ENCODE peak calls at places on chromosomes 3 and 15, in five cellular contexts. B is body of pancreas, V is cardiac muscle cell, Z is neural progenitor cell, F is SJSA1. R is an unnamed sample.

GRCh38 chr15:60945196-60945595 is 283.9 kb downstream of the RORA start:
- DNase-seq in F (no peak), V (peak; percentile 43), Z (no peak), B (peak; percentile 93), R (no peak)

GRCh38 chr3:178238179-178238578 is 298.1 kb upstream of the KCNMB2 start:
- DNase-seq in F (no peak), Z (no peak), B (no peak), V (no peak), R (peak; percentile 38)

GRCh38 chr15:25242957-25243799 is 195.6 kb downstream of the UBE3A start:
- DNase-seq in V (no peak), Z (no peak), B (no peak), F (no peak), R (no peak)

GRCh38 chr15:29465816-29466215 is 196.2 kb upstream of the NSMCE3 start:
- DNase-seq in F (no peak), B (no peak), V (no peak), Z (no peak), R (peak; percentile 14)

GRCh38 chr3:55417211-55417610 is 69.9 kb downstream of the WNT5A start:
- DNase-seq in B (no peak), F (no peak), Z (no peak), V (no peak), R (no peak)

GRCh38 chr15:68930268-68931022 is at the start of gene SPESP1:
- DNase-seq in B (peak; percentile 44), F (no peak), V (peak; percentile 76), Z (no peak), R (no peak)

GRCh38 chr3:113626513-113627371 is 69.7 kb downstream of the USF3 start:
- DNase-seq in V (peak; percentile 70), Z (peak; percentile 86), B (peak; percentile 69), F (peak; percentile 28), R (peak; percentile 87)

GRCh38 chr15:81285461-81285860 is 38.5 kb downstream of the STARD5 start:
- DNase-seq in V (no peak), Z (no peak), F (no peak), B (no peak), R (no peak)

GRCh38 chr15:60634815-60635214 is 155.9 kb upstream of the ICE2 start:
- DNase-seq in F (no peak), Z (no peak), V (no peak), B (no peak), R (no peak)

GRCh38 chr15:28935316-28935715 is 49.5 kb downstream of the APBA2 start:
- DNase-seq in V (no peak), B (no peak), Z (no peak), F (no peak), R (peak; percentile 91)

GRCh38 chr3:9785602-9786001 is 6.7 kb downstream of the TADA3 start:
- DNase-seq in F (no peak), B (no peak), Z (no peak), V (peak; percentile 21), R (no peak)

GRCh38 chr3:149010504-149010951 is 19.2 kb downstream of the GYG1 start:
- DNase-seq in F (no peak), Z (no peak), B (no peak), V (peak; percentile 84), R (no peak)

GRCh38 chr3:197427013-197427412 is 128.6 kb upstream of the DLG1 start:
- DNase-seq in Z (no peak), F (no peak), V (no peak), B (no peak), R (no peak)

GRCh38 chr15:65115542-65115941 is 542 bp upstream of the UBAP1L start:
- DNase-seq in B (no peak), Z (no peak), F (no peak), V (no peak), R (no peak)

GRCh38 chr3:62370112-62371031 is 3.0 kb downstream of the FEZF2 start:
- DNase-seq in B (no peak), Z (peak; percentile 86), F (no peak), V (no peak), R (peak; percentile 78)

GRCh38 chr3:152316318-152316717 is 47.6 kb downstream of the MBNL1 start:
- DNase-seq in B (no peak), Z (no peak), V (no peak), F (no peak), R (no peak)

GRCh38 chr3:172256101-172256687 is 192.1 kb downstream of the GHSR start:
- DNase-seq in B (peak; percentile 64), F (no peak), V (peak; percentile 92), Z (no peak), R (no peak)

GRCh38 chr15:52523192-52523591 is 5.5 kb downstream of the MYO5A start:
- DNase-seq in B (no peak), V (peak; percentile 23), Z (no peak), F (peak; percentile 78), R (no peak)

GRCh38 chr3:13078158-13078905 is 5.1 kb upstream of the IQSEC1 start:
- DNase-seq in F (no peak), V (no peak), B (peak; percentile 55), Z (no peak), R (no peak)

GRCh38 chr15:92645051-92645631 is 10.4 kb downstream of the FAM174B start:
- DNase-seq in B (no peak), F (no peak), Z (no peak), V (no peak), R (no peak)

GRCh38 chr3:13479332-13479581 is 849 bp upstream of the HDAC11 start:
- DNase-seq in F (no peak), Z (peak; percentile 81), B (no peak), V (no peak), R (no peak)

GRCh38 chr3:72892870-72893269 is 5.0 kb downstream of the GXYLT2 start:
- DNase-seq in Z (peak; percentile 58), V (peak; percentile 23), F (no peak), B (no peak), R (peak; percentile 90)

GRCh38 chr15:69086427-69087205 is 72.1 kb downstream of the NOX5 start:
- DNase-seq in B (no peak), F (no peak), V (no peak), Z (peak; percentile 51), R (peak; percentile 71)

GRCh38 chr3:46887980-46888494 is 10.5 kb downstream of the PTH1R start:
- DNase-seq in V (no peak), Z (peak; percentile 28), B (no peak), F (no peak), R (peak; percentile 87)

DNA sequence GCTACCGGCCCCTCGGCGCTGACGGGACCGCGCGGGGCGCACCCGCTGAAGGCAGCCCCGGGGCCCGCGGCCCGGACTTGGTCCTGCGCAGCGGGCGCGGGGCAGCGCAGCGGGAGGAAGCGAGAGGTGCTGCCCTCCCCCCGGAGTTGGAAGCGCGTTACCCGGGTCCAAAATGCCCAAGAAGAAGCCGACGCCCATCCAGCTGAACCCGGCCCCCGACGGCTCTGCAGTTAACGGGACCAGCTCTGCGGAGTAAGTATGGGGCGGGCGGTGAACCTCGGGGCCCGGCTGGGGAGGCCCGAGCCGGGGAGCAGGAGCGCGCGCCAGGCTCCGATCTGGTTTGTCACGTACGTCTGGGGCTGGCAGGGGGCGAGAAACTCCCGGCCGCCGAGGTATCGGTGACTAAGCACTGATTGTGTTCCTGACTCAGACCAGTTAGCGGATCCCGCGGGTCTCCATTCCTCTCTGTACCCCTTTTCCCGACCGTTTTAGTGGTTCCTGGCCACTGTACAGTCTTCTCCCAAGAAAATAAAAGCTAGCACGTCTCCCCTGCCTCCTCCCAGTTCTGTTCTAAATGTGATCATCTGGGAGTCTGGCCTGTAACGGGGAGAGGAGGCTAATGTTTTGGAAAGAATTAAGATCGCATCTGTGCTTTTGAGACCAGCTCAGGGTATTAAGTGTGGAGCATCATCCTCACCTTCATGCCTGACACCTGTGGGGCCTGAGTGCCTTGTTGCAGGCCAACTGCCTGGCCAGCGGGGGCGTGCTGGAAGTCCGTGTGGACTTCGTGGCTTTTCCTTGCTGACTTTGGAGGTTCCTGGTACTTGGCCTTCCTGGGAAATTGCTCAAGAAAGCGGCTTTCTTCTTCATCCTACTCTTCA is 704 bp downstream of the MAP2K1 start:
- DNase-seq in Z (peak; percentile 78), F (peak; percentile 69), V (peak; percentile 65), B (peak; percentile 75), R (peak; percentile 84)
- H3K4me1 ChIP-seq in Z (peaks cover 13% of the 10 kb centered on the region), F (peaks cover 10% of the 10 kb centered on the region), V (peaks cover 7% of the 10 kb centered on the region), B (peaks cover 29% of the 10 kb centered on the region), R (no peaks in the 10 kb centered on the region)

DNA sequence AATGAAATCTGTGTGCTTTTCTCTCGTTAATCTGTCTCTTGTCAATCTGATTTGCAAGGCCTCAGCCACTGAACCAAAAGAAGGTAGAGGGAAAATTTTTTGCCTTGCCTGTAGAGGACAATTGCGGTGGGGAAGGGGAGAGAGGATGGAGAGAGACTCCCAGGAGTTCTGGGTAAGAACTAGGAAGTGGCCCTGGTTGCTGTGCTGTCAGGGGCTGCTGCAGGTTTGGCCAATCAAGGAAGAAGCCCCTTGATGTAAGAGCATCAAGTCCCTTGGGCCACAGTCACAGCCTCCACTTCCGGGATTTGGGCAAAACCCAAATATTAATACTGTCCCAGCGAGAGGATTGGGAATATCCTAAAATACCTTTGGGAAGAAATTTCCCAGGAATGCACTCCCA is 43.3 kb downstream of the TRANK1 start:
- DNase-seq in V (no peak), B (no peak), Z (no peak), F (no peak), R (no peak)
- H3K4me1 ChIP-seq in V (no peaks in the 10 kb centered on the region), B (no peaks in the 10 kb centered on the region), Z (no peaks in the 10 kb centered on the region), F (no peaks in the 10 kb centered on the region), R (peaks cover 3% of the 10 kb centered on the region)

GRCh38 chr15:101442272-101442671 is 47.2 kb downstream of the PCSK6 start:
- DNase-seq in Z (no peak), V (no peak), B (no peak), F (no peak), R (no peak)
- H3K4me1 ChIP-seq in Z (peaks cover 8% of the 10 kb centered on the region), V (no peaks in the 10 kb centered on the region), B (peaks cover 19% of the 10 kb centered on the region), F (peaks cover 16% of the 10 kb centered on the region), R (peaks cover 4% of the 10 kb centered on the region)

DNA sequence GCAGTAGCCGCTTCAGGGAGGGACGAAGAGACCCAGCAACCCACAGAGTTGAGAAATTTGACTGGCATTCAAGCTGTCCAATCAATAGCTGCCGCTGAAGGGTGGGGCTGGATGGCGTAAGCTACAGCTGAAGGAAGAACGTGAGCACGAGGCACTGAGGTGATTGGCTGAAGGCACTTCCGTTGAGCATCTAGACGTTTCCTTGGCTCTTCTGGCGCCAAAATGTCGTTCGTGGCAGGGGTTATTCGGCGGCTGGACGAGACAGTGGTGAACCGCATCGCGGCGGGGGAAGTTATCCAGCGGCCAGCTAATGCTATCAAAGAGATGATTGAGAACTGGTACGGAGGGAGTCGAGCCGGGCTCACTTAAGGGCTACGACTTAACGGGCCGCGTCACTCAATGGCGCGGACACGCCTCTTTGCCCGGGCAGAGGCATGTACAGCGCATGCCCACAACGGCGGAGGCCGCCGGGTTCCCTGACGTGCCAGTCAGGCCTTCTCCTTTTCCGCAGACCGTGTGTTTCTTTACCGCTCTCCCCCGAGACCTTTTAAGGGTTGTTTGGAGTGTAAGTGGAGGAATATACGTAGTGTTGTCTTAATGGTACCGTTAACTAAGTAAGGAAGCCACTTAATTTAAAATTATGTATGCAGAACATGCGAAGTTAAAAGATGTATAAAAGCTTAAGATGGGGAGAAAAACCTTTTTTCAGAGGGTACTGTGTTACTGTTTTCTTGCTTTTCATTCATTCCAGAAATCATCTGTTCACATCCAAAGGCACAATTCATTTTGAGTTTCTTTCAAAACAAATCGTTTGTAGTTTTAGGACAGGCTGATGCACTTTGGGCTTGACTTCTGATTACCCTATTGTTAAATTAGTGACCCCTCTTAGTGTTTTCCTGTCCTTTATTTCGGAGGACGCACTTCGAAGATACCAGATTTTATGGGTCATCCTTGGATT is at the start of gene MLH1:
- DNase-seq in V (peak; percentile 100), Z (peak; percentile 99), B (peak; percentile 100), F (no peak), R (peak; percentile 95)
- H3K4me1 ChIP-seq in V (peaks cover 37% of the 10 kb centered on the region), Z (peaks cover 35% of the 10 kb centered on the region), B (peaks cover 45% of the 10 kb centered on the region), F (peaks cover 20% of the 10 kb centered on the region), R (peaks cover 8% of the 10 kb centered on the region)

R was measured in endodermal cell.